ENCODE peak calls at places on chromosomes 12 and 14, in nine cellular contexts. O, Y, Z, J, L, C, B, V and F are unnamed samples.

GRCh38 chr14:53412819-53413664 is 259.9 kb upstream of the DDHD1 start:
- DNase-seq in O (no peak), Y (no peak), Z (no peak), J (peak), L (peak), C (no peak), B (no peak), V (peak), F (no peak)

GRCh38 chr14:88346048-88346639 is 23.1 kb upstream of the KCNK10 start:
- DNase-seq in O (no peak), Y (no peak), Z (no peak), J (no peak), L (no peak), C (no peak), B (no peak), V (no peak), F (no peak)

GRCh38 chr12:63294327-63294632 is 143.3 kb upstream of the AVPR1A start:
- DNase-seq in O (peak), Y (no peak), Z (no peak), J (no peak), L (no peak), C (no peak), B (no peak), V (no peak), F (no peak)

GRCh38 chr12:57628280-57629191 is 4.5 kb downstream of the B4GALNT1 start:
- DNase-seq in O (no peak), Y (peak), Z (no peak), J (peak), L (no peak), C (no peak), B (no peak), V (no peak), F (peak)

GRCh38 chr14:92099802-92100201 is 6.6 kb downstream of the ATXN3 start:
- DNase-seq in O (no peak), Y (no peak), Z (no peak), J (no peak), L (no peak), C (no peak), B (no peak), V (no peak), F (no peak)

GRCh38 chr12:11860026-11860425 is 210.6 kb downstream of the ETV6 start:
- DNase-seq in O (no peak), Y (no peak), Z (no peak), J (no peak), L (no peak), C (no peak), B (no peak), V (no peak), F (no peak)

GRCh38 chr14:52429451-52429850 is 115.3 kb downstream of the PTGER2 start:
- DNase-seq in O (no peak), Y (no peak), Z (no peak), J (no peak), L (no peak), C (no peak), B (no peak), V (no peak), F (no peak)

GRCh38 chr12:18578191-18578590 is 159.6 kb downstream of the PLCZ1 start:
- DNase-seq in O (no peak), Y (no peak), Z (no peak), J (no peak), L (no peak), C (no peak), B (no peak), V (no peak), F (no peak)

GRCh38 chr12:68157295-68157871 is 2.2 kb downstream of the IFNG start:
- DNase-seq in O (no peak), Y (no peak), Z (no peak), J (no peak), L (no peak), C (no peak), B (no peak), V (no peak), F (no peak)

GRCh38 chr12:6038160-6038559 is 86.3 kb downstream of the VWF start:
- DNase-seq in O (peak), Y (peak), Z (no peak), J (peak), L (peak), C (peak), B (peak), V (peak), F (no peak)

GRCh38 chr12:108722992-108723766 is 8.1 kb downstream of the CORO1C start:
- DNase-seq in O (no peak), Y (peak), Z (no peak), J (no peak), L (no peak), C (no peak), B (no peak), V (no peak), F (no peak)

GRCh38 chr12:121915841-121916321 is 2.5 kb upstream of the CFAP251 start:
- DNase-seq in O (no peak), Y (no peak), Z (no peak), J (no peak), L (no peak), C (no peak), B (no peak), V (no peak), F (no peak)

GRCh38 chr12:123263196-123263817 is 8.3 kb downstream of the CDK2AP1 start:
- DNase-seq in O (no peak), Y (no peak), Z (no peak), J (no peak), L (no peak), C (no peak), B (no peak), V (no peak), F (no peak)

GRCh38 chr12:113818833-113819232 is 147.3 kb downstream of the RBM19 start:
- DNase-seq in O (no peak), Y (no peak), Z (no peak), J (no peak), L (peak), C (no peak), B (no peak), V (no peak), F (no peak)

GRCh38 chr12:124308741-124309140 is 13.8 kb downstream of the RFLNA start:
- DNase-seq in O (no peak), Y (no peak), Z (no peak), J (no peak), L (no peak), C (no peak), B (no peak), V (no peak), F (no peak)

GRCh38 chr14:94768141-94768520 is 1.8 kb downstream of the GSC start:
- DNase-seq in O (no peak), Y (no peak), Z (no peak), J (no peak), L (no peak), C (no peak), B (no peak), V (no peak), F (no peak)

GRCh38 chr12:4031703-4032291 is 158.6 kb upstream of the PARP11 start:
- DNase-seq in O (no peak), Y (peak), Z (peak), J (no peak), L (no peak), C (no peak), B (peak), V (no peak), F (peak)

GRCh38 chr12:40903040-40903439 is 210.8 kb downstream of the CNTN1 start:
- DNase-seq in O (no peak), Y (no peak), Z (no peak), J (no peak), L (peak), C (no peak), B (no peak), V (no peak), F (no peak)

GRCh38 chr12:121530600-121531355 is 50.0 kb downstream of the KDM2B start:
- DNase-seq in O (no peak), Y (peak), Z (peak), J (no peak), L (peak), C (peak), B (peak), V (no peak), F (peak)

GRCh38 chr12:17139926-17140325 is 534.0 kb upstream of the LMO3 start:
- DNase-seq in O (no peak), Y (no peak), Z (no peak), J (no peak), L (no peak), C (no peak), B (no peak), V (no peak), F (no peak)

GRCh38 chr12:107461222-107461980 is 224.2 kb upstream of the PWP1 start:
- DNase-seq in O (no peak), Y (no peak), Z (no peak), J (peak), L (no peak), C (no peak), B (no peak), V (no peak), F (no peak)

GRCh38 chr12:78963439-78964222 is 99.1 kb downstream of the SYT1 start:
- DNase-seq in O (peak), Y (no peak), Z (no peak), J (no peak), L (no peak), C (no peak), B (no peak), V (peak), F (no peak)

GRCh38 chr12:70670948-70671347 is 33.7 kb upstream of the PTPRB start:
- DNase-seq in O (no peak), Y (no peak), Z (no peak), J (no peak), L (no peak), C (no peak), B (no peak), V (no peak), F (no peak)

GRCh38 chr12:65308001-65308400 is 29.5 kb downstream of the MSRB3 start:
- DNase-seq in O (no peak), Y (no peak), Z (no peak), J (no peak), L (no peak), C (no peak), B (no peak), V (no peak), F (no peak)

GRCh38 chr12:22518067-22518719 is 26.1 kb downstream of the C2CD5 start:
- DNase-seq in O (no peak), Y (no peak), Z (peak), J (no peak), L (no peak), C (peak), B (no peak), V (no peak), F (no peak)

GRCh38 chr14:29085546-29085945 is 319.0 kb downstream of the FOXG1 start:
- DNase-seq in O (no peak), Y (no peak), Z (no peak), J (peak), L (peak), C (no peak), B (no peak), V (no peak), F (no peak)

GRCh38 chr14:90620540-90621204 is 195.6 kb downstream of the TTC7B start:
- DNase-seq in O (no peak), Y (no peak), Z (no peak), J (no peak), L (no peak), C (no peak), B (no peak), V (no peak), F (no peak)

GRCh38 chr14:59582845-59583509 is 6.4 kb upstream of the CCDC175 start:
- DNase-seq in O (no peak), Y (no peak), Z (no peak), J (no peak), L (peak), C (no peak), B (no peak), V (no peak), F (no peak)

GRCh38 chr14:96130391-96130790 is 74.2 kb upstream of the BDKRB2 start:
- DNase-seq in O (no peak), Y (no peak), Z (no peak), J (no peak), L (no peak), C (no peak), B (no peak), V (no peak), F (no peak)

GRCh38 chr14:79467837-79468236 is 743.5 kb downstream of the DIO2 start:
- DNase-seq in O (no peak), Y (no peak), Z (no peak), J (no peak), L (no peak), C (no peak), B (peak), V (no peak), F (no peak)

GRCh38 chr14:92582706-92583452 is 69.3 kb downstream of the RIN3 start:
- DNase-seq in O (no peak), Y (peak), Z (no peak), J (no peak), L (no peak), C (no peak), B (no peak), V (no peak), F (no peak)

GRCh38 chr12:100564905-100565467 is 8.5 kb upstream of the GAS2L3 start:
- DNase-seq in O (no peak), Y (no peak), Z (no peak), J (no peak), L (no peak), C (no peak), B (no peak), V (no peak), F (no peak)

GRCh38 chr12:88854260-88854659 is 274.0 kb upstream of the KITLG start:
- DNase-seq in O (peak), Y (no peak), Z (no peak), J (no peak), L (no peak), C (no peak), B (no peak), V (no peak), F (no peak)

GRCh38 chr12:3732901-3733300 is 20.0 kb downstream of the CRACR2A start:
- DNase-seq in O (no peak), Y (no peak), Z (no peak), J (no peak), L (peak), C (peak), B (peak), V (no peak), F (no peak)

GRCh38 chr12:3293446-3294161 is 197.4 kb upstream of the PRMT8 start:
- DNase-seq in O (no peak), Y (no peak), Z (no peak), J (no peak), L (no peak), C (no peak), B (no peak), V (no peak), F (no peak)

GRCh38 chr12:2008677-2009076 is 4.4 kb upstream of the DCP1B start:
- DNase-seq in O (no peak), Y (no peak), Z (no peak), J (no peak), L (no peak), C (no peak), B (no peak), V (no peak), F (no peak)
- TF ChIP-seq CTCF in O (no peak), Y (no peak), Z (no peak), J (no peak), L (no peak), C (no peak), B (no peak), V (no peak), F (no peak)

DNA sequence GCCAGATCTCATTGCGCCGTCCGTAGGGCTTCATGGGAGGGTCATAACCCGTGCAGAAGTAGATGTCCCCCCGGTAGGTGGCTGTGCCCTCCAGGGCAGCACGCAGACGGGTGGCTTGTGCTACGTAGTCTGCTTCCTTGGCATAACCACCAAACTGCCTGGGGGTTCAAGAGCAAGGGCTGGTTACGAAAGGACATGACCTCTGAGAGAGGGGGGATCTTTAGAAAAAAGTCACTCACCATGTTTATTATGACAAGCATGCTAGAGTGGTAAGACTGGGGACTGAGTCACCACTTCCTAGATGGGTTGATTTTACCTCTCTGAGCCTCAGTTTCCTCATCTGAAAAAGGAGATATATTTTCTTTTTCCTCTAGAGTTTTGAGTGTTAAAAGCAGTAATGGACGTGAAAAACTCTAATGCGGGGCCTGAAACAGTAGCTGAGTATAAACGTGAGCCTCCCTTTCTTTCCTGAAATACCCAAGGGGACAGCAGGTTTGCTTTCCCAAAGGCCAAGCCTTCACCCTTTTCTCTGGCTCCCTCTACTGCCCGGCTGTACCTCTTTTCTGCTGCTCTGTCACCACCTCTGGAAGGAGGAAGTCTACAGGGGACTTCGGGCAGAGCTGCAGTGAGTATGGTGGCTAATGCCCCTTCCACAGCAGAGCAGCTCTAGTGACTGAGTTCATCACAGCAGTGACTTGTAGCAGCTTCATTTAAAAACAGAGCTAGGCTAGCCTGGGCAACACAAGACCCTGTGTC is 23.5 kb upstream of the GPRC5D start:
- DNase-seq in O (peak), Y (no peak), Z (no peak), J (peak), L (peak), C (peak), B (peak), V (no peak), F (no peak)
- H3K27ac ChIP-seq in O (no peak), Y (peak), Z (no peak), J (peak), L (no peak), C (no peak), B (peak), V (no peak), F (peak)

GRCh38 chr14:36748814-36749213 is 87.2 kb downstream of the PAX9 start:
- DNase-seq in O (no peak), Y (no peak), Z (no peak), J (no peak), L (no peak), C (no peak), B (no peak), V (no peak), F (no peak)

GRCh38 chr14:36751920-36752319 is 90.3 kb downstream of the PAX9 start:
- DNase-seq in O (no peak), Y (no peak), Z (no peak), J (no peak), L (no peak), C (no peak), B (no peak), V (no peak), F (no peak)

GRCh38 chr14:36747411-36748184 is 85.9 kb downstream of the PAX9 start:
- DNase-seq in O (no peak), Y (no peak), Z (no peak), J (peak), L (peak), C (no peak), B (no peak), V (no peak), F (no peak)

GRCh38 chr14:36750244-36750643 is 88.6 kb downstream of the PAX9 start:
- DNase-seq in O (no peak), Y (no peak), Z (no peak), J (no peak), L (no peak), C (no peak), B (no peak), V (no peak), F (no peak)

GRCh38 chr14:36751116-36751515 is 89.5 kb downstream of the PAX9 start:
- DNase-seq in O (no peak), Y (no peak), Z (no peak), J (no peak), L (no peak), C (no peak), B (peak), V (no peak), F (no peak)
- TF ChIP-seq POLR2AphosphoS5 in O (no peak), Y (no peak), Z (no peak), J (no peak), L (no peak), C (no peak), B (no peak), V (no peak), F (no peak)

DNA sequence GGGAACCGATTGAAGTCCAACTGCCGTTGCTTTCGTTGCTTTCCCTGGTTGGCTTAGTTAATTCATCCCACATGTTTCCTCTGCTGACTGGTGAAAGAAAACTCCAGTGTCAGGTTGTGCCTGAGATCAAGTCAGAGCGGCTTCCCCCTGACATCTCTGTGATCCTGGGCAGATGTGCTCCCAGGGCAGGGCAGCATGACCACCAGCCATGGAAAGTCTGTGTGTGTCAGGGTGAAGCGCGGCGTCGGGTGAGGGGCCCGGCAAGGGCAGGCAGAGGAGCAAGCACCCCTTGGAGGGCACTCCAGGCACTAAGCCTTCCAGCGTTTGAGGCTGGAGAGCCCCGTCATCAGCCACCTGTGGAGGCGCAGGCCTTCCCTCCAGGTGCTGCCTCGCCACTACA is 54.5 kb upstream of the IGF1 start:
- DNase-seq in O (no peak), Y (no peak), Z (no peak), J (peak), L (no peak), C (no peak), B (no peak), V (no peak), F (no peak)
- TF ChIP-seq CTCF in O (no peak), Y (no peak), Z (no peak), J (no peak), L (no peak), C (no peak), B (no peak), V (no peak), F (no peak)

GRCh38 chr12:27524489-27524835 is 456 bp downstream of the PPFIBP1 start:
- DNase-seq in O (no peak), Y (no peak), Z (no peak), J (no peak), L (no peak), C (no peak), B (no peak), V (no peak), F (no peak)
- H3K27ac ChIP-seq in O (peak), Y (peak), Z (peak), J (peak), L (no peak), C (peak), B (peak), V (peak), F (peak)

GRCh38 chr12:51910691-51911090 is 3.4 kb downstream of the ACVRL1 start:
- DNase-seq in O (no peak), Y (peak), Z (no peak), J (peak), L (no peak), C (no peak), B (no peak), V (no peak), F (no peak)
- TF ChIP-seq POLR2AphosphoS5 in O (no peak), Y (no peak), Z (no peak), J (no peak), L (no peak), C (no peak), B (no peak), V (no peak), F (no peak)

GRCh38 chr14:20195911-20196310 is 5.2 kb downstream of the OR11G2 start:
- DNase-seq in O (no peak), Y (no peak), Z (no peak), J (no peak), L (no peak), C (no peak), B (no peak), V (no peak), F (no peak)
- TF ChIP-seq CTCF in O (no peak), Y (no peak), Z (no peak), J (peak), L (no peak), C (no peak), B (no peak), V (no peak), F (no peak)

DNA sequence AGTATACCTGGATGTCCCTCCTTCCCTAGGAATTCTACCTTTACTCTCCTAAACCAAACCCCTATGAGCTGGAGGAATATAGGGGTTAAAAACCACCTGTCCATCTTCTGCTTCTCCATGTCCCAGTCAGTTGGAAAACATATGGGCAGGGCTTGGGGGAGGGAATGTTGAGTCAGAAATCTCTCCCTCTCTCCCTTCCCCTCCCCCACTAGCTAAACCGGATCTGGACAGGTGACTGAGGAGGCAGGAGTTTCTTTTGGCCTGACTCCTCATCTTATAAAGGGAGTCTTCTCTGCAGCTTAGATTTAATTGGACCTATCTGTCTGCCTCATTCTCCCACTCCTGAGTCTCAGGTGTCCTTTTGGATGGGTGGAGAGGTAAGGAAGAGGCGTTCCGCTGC is 6.1 kb downstream of the ERBB3 start:
- DNase-seq in O (no peak), Y (no peak), Z (peak), J (no peak), L (peak), C (peak), B (peak), V (no peak), F (no peak)
- H3K27ac ChIP-seq in O (no peak), Y (no peak), Z (peak), J (no peak), L (no peak), C (peak), B (peak), V (no peak), F (peak)

GRCh38 chr14:71620401-71620800 is 311.8 kb upstream of the RGS6 start:
- DNase-seq in O (no peak), Y (no peak), Z (no peak), J (no peak), L (no peak), C (no peak), B (no peak), V (no peak), F (no peak)

GRCh38 chr14:71623939-71624338 is 308.3 kb upstream of the RGS6 start:
- DNase-seq in O (no peak), Y (no peak), Z (no peak), J (no peak), L (no peak), C (no peak), B (no peak), V (no peak), F (no peak)

GRCh38 chr14:71621276-71621675 is 311.0 kb upstream of the RGS6 start:
- DNase-seq in O (no peak), Y (no peak), Z (peak), J (no peak), L (no peak), C (no peak), B (no peak), V (no peak), F (no peak)

GRCh38 chr14:71619472-71619871 is 312.8 kb upstream of the RGS6 start:
- DNase-seq in O (no peak), Y (no peak), Z (no peak), J (no peak), L (no peak), C (no peak), B (no peak), V (no peak), F (no peak)

GRCh38 chr14:71621966-71622365 is 310.3 kb upstream of the RGS6 start:
- DNase-seq in O (no peak), Y (no peak), Z (no peak), J (no peak), L (no peak), C (no peak), B (no peak), V (no peak), F (no peak)
- TF ChIP-seq POLR2AphosphoS5 in O (no peak), Y (no peak), Z (no peak), J (no peak), L (no peak), C (no peak), B (no peak), V (no peak), F (no peak)